ENCODE peak calls at places on chromosomes 16 and 17, in ten cellular contexts. One of them, this sample, is unnamed.

GRCh38 chr16:65421596-65421995 is 299.7 kb upstream of the CDH11 start:
- DNase-seq in NCI-H1105 treated with DMSO at 0.1 percent for 48 hours: no peak
- DNase-seq in SHP77: no peak
- DNase-seq in skeletal muscle cell: no peak
- DNase-seq in activated naive CD8-positive, alpha-beta T cell treated with anti-CD3 and anti-CD28 coated beads, Interleukin-2, amount 50 U/mL, for 24 hours: no peak
- DNase-seq in cardiac fibroblast: no peak
- DNase-seq in natural killer cell: no peak
- DNase-seq in activated CD4-positive, alpha-beta T cell treated with anti-CD3 and anti-CD28 coated beads for 36 hours: no peak
- DNase-seq in lung: no peak
- DNase-seq in HFF-Myc: no peak
- DNase-seq in this sample: no peak

GRCh38 chr16:74183601-74184365 is 112.8 kb upstream of the PSMD7 start:
- DNase-seq in skeletal muscle cell: no peak
- DNase-seq in cardiac fibroblast: no peak
- DNase-seq in SHP77: no peak
- DNase-seq in activated naive CD8-positive, alpha-beta T cell treated with anti-CD3 and anti-CD28 coated beads, Interleukin-2, amount 50 U/mL, for 24 hours: no peak
- DNase-seq in HFF-Myc: no peak
- DNase-seq in activated CD4-positive, alpha-beta T cell treated with anti-CD3 and anti-CD28 coated beads for 36 hours: no peak
- DNase-seq in NCI-H1105 treated with DMSO at 0.1 percent for 48 hours: no peak
- DNase-seq in natural killer cell: no peak
- DNase-seq in lung: no peak
- DNase-seq in this sample: no peak

GRCh38 chr17:50712641-50713296 is 5.1 kb upstream of the ANKRD40 start:
- DNase-seq in activated CD4-positive, alpha-beta T cell treated with anti-CD3 and anti-CD28 coated beads for 36 hours: no peak
- DNase-seq in skeletal muscle cell: no peak
- DNase-seq in activated naive CD8-positive, alpha-beta T cell treated with anti-CD3 and anti-CD28 coated beads, Interleukin-2, amount 50 U/mL, for 24 hours: no peak
- DNase-seq in cardiac fibroblast: no peak
- DNase-seq in SHP77: no peak
- DNase-seq in NCI-H1105 treated with DMSO at 0.1 percent for 48 hours: no peak
- DNase-seq in lung: no peak
- DNase-seq in HFF-Myc: no peak
- DNase-seq in natural killer cell: no peak
- DNase-seq in this sample: no peak

GRCh38 chr17:14225153-14226004 is 11.3 kb downstream of the CDRT15 start:
- DNase-seq in SHP77: no peak
- DNase-seq in NCI-H1105 treated with DMSO at 0.1 percent for 48 hours: no peak
- DNase-seq in activated CD4-positive, alpha-beta T cell treated with anti-CD3 and anti-CD28 coated beads for 36 hours: no peak
- DNase-seq in natural killer cell: no peak
- DNase-seq in lung: no peak
- DNase-seq in skeletal muscle cell: no peak
- DNase-seq in HFF-Myc: no peak
- DNase-seq in activated naive CD8-positive, alpha-beta T cell treated with anti-CD3 and anti-CD28 coated beads, Interleukin-2, amount 50 U/mL, for 24 hours: no peak
- DNase-seq in cardiac fibroblast: no peak
- DNase-seq in this sample: no peak

GRCh38 chr17:49046912-49047311 is 49.7 kb downstream of the IGF2BP1 start:
- DNase-seq in NCI-H1105 treated with DMSO at 0.1 percent for 48 hours: no peak
- DNase-seq in natural killer cell: no peak
- DNase-seq in cardiac fibroblast: no peak
- DNase-seq in activated CD4-positive, alpha-beta T cell treated with anti-CD3 and anti-CD28 coated beads for 36 hours: no peak
- DNase-seq in activated naive CD8-positive, alpha-beta T cell treated with anti-CD3 and anti-CD28 coated beads, Interleukin-2, amount 50 U/mL, for 24 hours: no peak
- DNase-seq in skeletal muscle cell: no peak
- DNase-seq in SHP77: no peak
- DNase-seq in lung: no peak
- DNase-seq in HFF-Myc: no peak
- DNase-seq in this sample: no peak

GRCh38 chr16:84095466-84095865 is 21.3 kb downstream of the MBTPS1 start:
- DNase-seq in SHP77: no peak
- DNase-seq in activated CD4-positive, alpha-beta T cell treated with anti-CD3 and anti-CD28 coated beads for 36 hours: no peak
- DNase-seq in skeletal muscle cell: no peak
- DNase-seq in NCI-H1105 treated with DMSO at 0.1 percent for 48 hours: no peak
- DNase-seq in cardiac fibroblast: no peak
- DNase-seq in activated naive CD8-positive, alpha-beta T cell treated with anti-CD3 and anti-CD28 coated beads, Interleukin-2, amount 50 U/mL, for 24 hours: no peak
- DNase-seq in HFF-Myc: no peak
- DNase-seq in lung: no peak
- DNase-seq in natural killer cell: no peak
- DNase-seq in this sample: no peak

GRCh38 chr17:9828296-9829059 is 2.8 kb downstream of the GLP2R start:
- DNase-seq in activated CD4-positive, alpha-beta T cell treated with anti-CD3 and anti-CD28 coated beads for 36 hours: no peak
- DNase-seq in natural killer cell: no peak
- DNase-seq in activated naive CD8-positive, alpha-beta T cell treated with anti-CD3 and anti-CD28 coated beads, Interleukin-2, amount 50 U/mL, for 24 hours: no peak
- DNase-seq in lung: no peak
- DNase-seq in SHP77: no peak
- DNase-seq in skeletal muscle cell: no peak
- DNase-seq in NCI-H1105 treated with DMSO at 0.1 percent for 48 hours: no peak
- DNase-seq in HFF-Myc: no peak
- DNase-seq in cardiac fibroblast: peak; percentile 40
- DNase-seq in this sample: no peak

GRCh38 chr17:57337390-57337789 is 81.1 kb downstream of the MSI2 start:
- DNase-seq in HFF-Myc: no peak
- DNase-seq in SHP77: peak; percentile 37
- DNase-seq in skeletal muscle cell: no peak
- DNase-seq in lung: no peak
- DNase-seq in cardiac fibroblast: no peak
- DNase-seq in NCI-H1105 treated with DMSO at 0.1 percent for 48 hours: peak; percentile 77
- DNase-seq in natural killer cell: no peak
- DNase-seq in activated naive CD8-positive, alpha-beta T cell treated with anti-CD3 and anti-CD28 coated beads, Interleukin-2, amount 50 U/mL, for 24 hours: no peak
- DNase-seq in activated CD4-positive, alpha-beta T cell treated with anti-CD3 and anti-CD28 coated beads for 36 hours: no peak
- DNase-seq in this sample: no peak

GRCh38 chr16:29975811-29976511 is 2.3 kb downstream of the TAOK2 start:
- DNase-seq in HFF-Myc: no peak
- DNase-seq in lung: no peak
- DNase-seq in SHP77: no peak
- DNase-seq in activated CD4-positive, alpha-beta T cell treated with anti-CD3 and anti-CD28 coated beads for 36 hours: peak; percentile 33
- DNase-seq in natural killer cell: no peak
- DNase-seq in activated naive CD8-positive, alpha-beta T cell treated with anti-CD3 and anti-CD28 coated beads, Interleukin-2, amount 50 U/mL, for 24 hours: no peak
- DNase-seq in skeletal muscle cell: no peak
- DNase-seq in NCI-H1105 treated with DMSO at 0.1 percent for 48 hours: no peak
- DNase-seq in cardiac fibroblast: no peak
- DNase-seq in this sample: no peak

GRCh38 chr17:51203838-51204237 is 37.6 kb downstream of the NME2 start:
- DNase-seq in NCI-H1105 treated with DMSO at 0.1 percent for 48 hours: no peak
- DNase-seq in activated CD4-positive, alpha-beta T cell treated with anti-CD3 and anti-CD28 coated beads for 36 hours: no peak
- DNase-seq in lung: no peak
- DNase-seq in activated naive CD8-positive, alpha-beta T cell treated with anti-CD3 and anti-CD28 coated beads, Interleukin-2, amount 50 U/mL, for 24 hours: no peak
- DNase-seq in natural killer cell: no peak
- DNase-seq in HFF-Myc: no peak
- DNase-seq in skeletal muscle cell: no peak
- DNase-seq in SHP77: no peak
- DNase-seq in cardiac fibroblast: no peak
- DNase-seq in this sample: no peak

GRCh38 chr17:73351764-73352163 is 40.0 kb upstream of the CDC42EP4 start:
- DNase-seq in activated naive CD8-positive, alpha-beta T cell treated with anti-CD3 and anti-CD28 coated beads, Interleukin-2, amount 50 U/mL, for 24 hours: no peak
- DNase-seq in skeletal muscle cell: no peak
- DNase-seq in natural killer cell: no peak
- DNase-seq in cardiac fibroblast: no peak
- DNase-seq in SHP77: no peak
- DNase-seq in activated CD4-positive, alpha-beta T cell treated with anti-CD3 and anti-CD28 coated beads for 36 hours: no peak
- DNase-seq in NCI-H1105 treated with DMSO at 0.1 percent for 48 hours: no peak
- DNase-seq in lung: no peak
- DNase-seq in HFF-Myc: no peak
- DNase-seq in this sample: no peak

GRCh38 chr17:2875608-2876007 is 79.4 kb downstream of the RAP1GAP2 start:
- DNase-seq in cardiac fibroblast: no peak
- DNase-seq in SHP77: no peak
- DNase-seq in HFF-Myc: no peak
- DNase-seq in NCI-H1105 treated with DMSO at 0.1 percent for 48 hours: no peak
- DNase-seq in activated CD4-positive, alpha-beta T cell treated with anti-CD3 and anti-CD28 coated beads for 36 hours: no peak
- DNase-seq in skeletal muscle cell: no peak
- DNase-seq in lung: no peak
- DNase-seq in activated naive CD8-positive, alpha-beta T cell treated with anti-CD3 and anti-CD28 coated beads, Interleukin-2, amount 50 U/mL, for 24 hours: no peak
- DNase-seq in natural killer cell: no peak
- DNase-seq in this sample: no peak

GRCh38 chr16:29678691-29679267 is at the start of gene QPRT:
- DNase-seq in activated CD4-positive, alpha-beta T cell treated with anti-CD3 and anti-CD28 coated beads for 36 hours: peak; percentile 32
- DNase-seq in lung: no peak
- DNase-seq in NCI-H1105 treated with DMSO at 0.1 percent for 48 hours: no peak
- DNase-seq in cardiac fibroblast: peak; percentile 83
- DNase-seq in HFF-Myc: peak; percentile 19
- DNase-seq in SHP77: peak; percentile 52
- DNase-seq in skeletal muscle cell: peak; percentile 28
- DNase-seq in activated naive CD8-positive, alpha-beta T cell treated with anti-CD3 and anti-CD28 coated beads, Interleukin-2, amount 50 U/mL, for 24 hours: no peak
- DNase-seq in natural killer cell: no peak
- DNase-seq in this sample: peak; percentile 22

GRCh38 chr17:20095366-20096080 is 86.4 kb downstream of the SPECC1 start:
- DNase-seq in NCI-H1105 treated with DMSO at 0.1 percent for 48 hours: peak; percentile 57
- DNase-seq in skeletal muscle cell: no peak
- DNase-seq in cardiac fibroblast: peak; percentile 53
- DNase-seq in lung: no peak
- DNase-seq in activated naive CD8-positive, alpha-beta T cell treated with anti-CD3 and anti-CD28 coated beads, Interleukin-2, amount 50 U/mL, for 24 hours: no peak
- DNase-seq in SHP77: peak; percentile 91
- DNase-seq in HFF-Myc: peak; percentile 14
- DNase-seq in activated CD4-positive, alpha-beta T cell treated with anti-CD3 and anti-CD28 coated beads for 36 hours: no peak
- DNase-seq in natural killer cell: no peak
- DNase-seq in this sample: no peak

GRCh38 chr17:4641297-4642195 is at the start of gene ALOX15:
- DNase-seq in NCI-H1105 treated with DMSO at 0.1 percent for 48 hours: no peak
- DNase-seq in lung: no peak
- DNase-seq in natural killer cell: no peak
- DNase-seq in activated CD4-positive, alpha-beta T cell treated with anti-CD3 and anti-CD28 coated beads for 36 hours: no peak
- DNase-seq in cardiac fibroblast: no peak
- DNase-seq in HFF-Myc: no peak
- DNase-seq in activated naive CD8-positive, alpha-beta T cell treated with anti-CD3 and anti-CD28 coated beads, Interleukin-2, amount 50 U/mL, for 24 hours: no peak
- DNase-seq in SHP77: no peak
- DNase-seq in skeletal muscle cell: no peak
- DNase-seq in this sample: no peak

GRCh38 chr17:82010575-82011525 is 11.8 kb downstream of the CENPX start:
- DNase-seq in activated naive CD8-positive, alpha-beta T cell treated with anti-CD3 and anti-CD28 coated beads, Interleukin-2, amount 50 U/mL, for 24 hours: no peak
- DNase-seq in skeletal muscle cell: no peak
- DNase-seq in natural killer cell: no peak
- DNase-seq in activated CD4-positive, alpha-beta T cell treated with anti-CD3 and anti-CD28 coated beads for 36 hours: no peak
- DNase-seq in cardiac fibroblast: no peak
- DNase-seq in lung: no peak
- DNase-seq in NCI-H1105 treated with DMSO at 0.1 percent for 48 hours: no peak
- DNase-seq in HFF-Myc: no peak
- DNase-seq in SHP77: no peak
- DNase-seq in this sample: no peak

GRCh38 chr17:52237151-52237550 is 78.6 kb upstream of the CA10 start:
- DNase-seq in HFF-Myc: no peak
- DNase-seq in lung: no peak
- DNase-seq in cardiac fibroblast: no peak
- DNase-seq in activated CD4-positive, alpha-beta T cell treated with anti-CD3 and anti-CD28 coated beads for 36 hours: no peak
- DNase-seq in activated naive CD8-positive, alpha-beta T cell treated with anti-CD3 and anti-CD28 coated beads, Interleukin-2, amount 50 U/mL, for 24 hours: no peak
- DNase-seq in NCI-H1105 treated with DMSO at 0.1 percent for 48 hours: no peak
- DNase-seq in skeletal muscle cell: no peak
- DNase-seq in SHP77: no peak
- DNase-seq in natural killer cell: no peak
- DNase-seq in this sample: no peak

GRCh38 chr17:31433091-31433790 is 41.8 kb downstream of the RAB11FIP4 start:
- DNase-seq in HFF-Myc: no peak
- DNase-seq in skeletal muscle cell: no peak
- DNase-seq in activated naive CD8-positive, alpha-beta T cell treated with anti-CD3 and anti-CD28 coated beads, Interleukin-2, amount 50 U/mL, for 24 hours: no peak
- DNase-seq in NCI-H1105 treated with DMSO at 0.1 percent for 48 hours: no peak
- DNase-seq in cardiac fibroblast: no peak
- DNase-seq in lung: no peak
- DNase-seq in SHP77: no peak
- DNase-seq in activated CD4-positive, alpha-beta T cell treated with anti-CD3 and anti-CD28 coated beads for 36 hours: peak; percentile 46
- DNase-seq in natural killer cell: no peak
- DNase-seq in this sample: peak; percentile 50

GRCh38 chr17:59331929-59332889 is 754 bp downstream of the YPEL2 start:
- DNase-seq in HFF-Myc: no peak
- DNase-seq in lung: peak; percentile 56
- DNase-seq in natural killer cell: peak; percentile 33
- DNase-seq in cardiac fibroblast: peak; percentile 46
- DNase-seq in skeletal muscle cell: no peak
- DNase-seq in activated CD4-positive, alpha-beta T cell treated with anti-CD3 and anti-CD28 coated beads for 36 hours: peak; percentile 51
- DNase-seq in activated naive CD8-positive, alpha-beta T cell treated with anti-CD3 and anti-CD28 coated beads, Interleukin-2, amount 50 U/mL, for 24 hours: peak; percentile 50
- DNase-seq in SHP77: no peak
- DNase-seq in NCI-H1105 treated with DMSO at 0.1 percent for 48 hours: no peak
- DNase-seq in this sample: peak; percentile 47

GRCh38 chr16:52251495-52251894 is 295.4 kb downstream of the TOX3 start:
- DNase-seq in SHP77: no peak
- DNase-seq in activated CD4-positive, alpha-beta T cell treated with anti-CD3 and anti-CD28 coated beads for 36 hours: no peak
- DNase-seq in activated naive CD8-positive, alpha-beta T cell treated with anti-CD3 and anti-CD28 coated beads, Interleukin-2, amount 50 U/mL, for 24 hours: no peak
- DNase-seq in NCI-H1105 treated with DMSO at 0.1 percent for 48 hours: peak; percentile 74
- DNase-seq in skeletal muscle cell: no peak
- DNase-seq in cardiac fibroblast: no peak
- DNase-seq in lung: no peak
- DNase-seq in natural killer cell: no peak
- DNase-seq in HFF-Myc: no peak
- DNase-seq in this sample: no peak